ENCODE peak calls at places on chromosomes 13 and 19, in eight cellular contexts. One of them, this sample, is unnamed.

GRCh38 chr13:45700971-45701900 is 884 bp upstream of the CBY2 start:
- DNase-seq in type B pancreatic cell: no peak
- DNase-seq in esophagus squamous epithelium: no peak
- DNase-seq in hepatic stellate cell: no peak
- DNase-seq in AG10803: no peak
- DNase-seq in skeletal muscle cell: no peak
- DNase-seq in activated T-helper 1 cell treated with anti-CD3 and anti-CD28 coated beads, Interleukin-12 subunit alpha, Interleukin-12 subunit beta, Interleukin-2, Interleukin-4 antibody, amounts not matched to agents 30 ng/mL and 10 ng/mL and 1 ng/mL, durations not matched to agents 14 hours and 24 hours and 36 hours: no peak
- DNase-seq in D341Med: no peak
- DNase-seq in this sample: no peak

GRCh38 chr19:5691205-5691929 is 1.3 kb downstream of the RPL36 start:
- DNase-seq in type B pancreatic cell: no peak
- DNase-seq in esophagus squamous epithelium: no peak
- DNase-seq in hepatic stellate cell: no peak
- DNase-seq in AG10803: peak
- DNase-seq in skeletal muscle cell: no peak
- DNase-seq in activated T-helper 1 cell treated with anti-CD3 and anti-CD28 coated beads, Interleukin-12 subunit alpha, Interleukin-12 subunit beta, Interleukin-2, Interleukin-4 antibody, amounts not matched to agents 30 ng/mL and 10 ng/mL and 1 ng/mL, durations not matched to agents 14 hours and 24 hours and 36 hours: no peak
- DNase-seq in D341Med: no peak
- DNase-seq in this sample: no peak

GRCh38 chr19:13082192-13083007 is 20.3 kb downstream of the LYL1 start:
- DNase-seq in type B pancreatic cell: no peak
- DNase-seq in esophagus squamous epithelium: no peak
- DNase-seq in hepatic stellate cell: peak
- DNase-seq in AG10803: peak
- DNase-seq in skeletal muscle cell: no peak
- DNase-seq in activated T-helper 1 cell treated with anti-CD3 and anti-CD28 coated beads, Interleukin-12 subunit alpha, Interleukin-12 subunit beta, Interleukin-2, Interleukin-4 antibody, amounts not matched to agents 30 ng/mL and 10 ng/mL and 1 ng/mL, durations not matched to agents 14 hours and 24 hours and 36 hours: no peak
- DNase-seq in D341Med: peak
- DNase-seq in this sample: peak

GRCh38 chr19:4589579-4590410 is 30.3 kb upstream of the SEMA6B start:
- DNase-seq in type B pancreatic cell: no peak
- DNase-seq in esophagus squamous epithelium: no peak
- DNase-seq in hepatic stellate cell: no peak
- DNase-seq in AG10803: no peak
- DNase-seq in skeletal muscle cell: no peak
- DNase-seq in activated T-helper 1 cell treated with anti-CD3 and anti-CD28 coated beads, Interleukin-12 subunit alpha, Interleukin-12 subunit beta, Interleukin-2, Interleukin-4 antibody, amounts not matched to agents 30 ng/mL and 10 ng/mL and 1 ng/mL, durations not matched to agents 14 hours and 24 hours and 36 hours: no peak
- DNase-seq in D341Med: peak
- DNase-seq in this sample: no peak

GRCh38 chr13:52097197-52097596 is 31.7 kb downstream of the NEK5 start:
- DNase-seq in type B pancreatic cell: no peak
- DNase-seq in esophagus squamous epithelium: no peak
- DNase-seq in hepatic stellate cell: no peak
- DNase-seq in AG10803: no peak
- DNase-seq in skeletal muscle cell: no peak
- DNase-seq in activated T-helper 1 cell treated with anti-CD3 and anti-CD28 coated beads, Interleukin-12 subunit alpha, Interleukin-12 subunit beta, Interleukin-2, Interleukin-4 antibody, amounts not matched to agents 30 ng/mL and 10 ng/mL and 1 ng/mL, durations not matched to agents 14 hours and 24 hours and 36 hours: no peak
- DNase-seq in D341Med: no peak
- DNase-seq in this sample: no peak

GRCh38 chr13:50236898-50237318 is 221.7 kb downstream of the KCNRG start:
- DNase-seq in type B pancreatic cell: no peak
- DNase-seq in esophagus squamous epithelium: no peak
- DNase-seq in hepatic stellate cell: no peak
- DNase-seq in AG10803: no peak
- DNase-seq in skeletal muscle cell: peak
- DNase-seq in activated T-helper 1 cell treated with anti-CD3 and anti-CD28 coated beads, Interleukin-12 subunit alpha, Interleukin-12 subunit beta, Interleukin-2, Interleukin-4 antibody, amounts not matched to agents 30 ng/mL and 10 ng/mL and 1 ng/mL, durations not matched to agents 14 hours and 24 hours and 36 hours: peak
- DNase-seq in D341Med: no peak
- DNase-seq in this sample: no peak

GRCh38 chr13:72384186-72384823 is 343.1 kb downstream of the MZT1 start:
- DNase-seq in type B pancreatic cell: no peak
- DNase-seq in esophagus squamous epithelium: no peak
- DNase-seq in hepatic stellate cell: no peak
- DNase-seq in AG10803: no peak
- DNase-seq in skeletal muscle cell: no peak
- DNase-seq in activated T-helper 1 cell treated with anti-CD3 and anti-CD28 coated beads, Interleukin-12 subunit alpha, Interleukin-12 subunit beta, Interleukin-2, Interleukin-4 antibody, amounts not matched to agents 30 ng/mL and 10 ng/mL and 1 ng/mL, durations not matched to agents 14 hours and 24 hours and 36 hours: no peak
- DNase-seq in D341Med: no peak
- DNase-seq in this sample: peak

GRCh38 chr13:95411641-95412040 is 110.4 kb upstream of the ABCC4 start:
- DNase-seq in type B pancreatic cell: no peak
- DNase-seq in esophagus squamous epithelium: no peak
- DNase-seq in hepatic stellate cell: no peak
- DNase-seq in AG10803: peak
- DNase-seq in skeletal muscle cell: no peak
- DNase-seq in activated T-helper 1 cell treated with anti-CD3 and anti-CD28 coated beads, Interleukin-12 subunit alpha, Interleukin-12 subunit beta, Interleukin-2, Interleukin-4 antibody, amounts not matched to agents 30 ng/mL and 10 ng/mL and 1 ng/mL, durations not matched to agents 14 hours and 24 hours and 36 hours: no peak
- DNase-seq in D341Med: no peak
- DNase-seq in this sample: no peak

GRCh38 chr13:50735071-50735470 is 108.4 kb downstream of the DLEU7 start:
- DNase-seq in type B pancreatic cell: no peak
- DNase-seq in esophagus squamous epithelium: no peak
- DNase-seq in hepatic stellate cell: no peak
- DNase-seq in AG10803: peak
- DNase-seq in skeletal muscle cell: no peak
- DNase-seq in activated T-helper 1 cell treated with anti-CD3 and anti-CD28 coated beads, Interleukin-12 subunit alpha, Interleukin-12 subunit beta, Interleukin-2, Interleukin-4 antibody, amounts not matched to agents 30 ng/mL and 10 ng/mL and 1 ng/mL, durations not matched to agents 14 hours and 24 hours and 36 hours: no peak
- DNase-seq in D341Med: no peak
- DNase-seq in this sample: no peak

GRCh38 chr13:49627831-49628652 is at the start of gene ARL11:
- DNase-seq in type B pancreatic cell: no peak
- DNase-seq in esophagus squamous epithelium: peak
- DNase-seq in hepatic stellate cell: no peak
- DNase-seq in AG10803: no peak
- DNase-seq in skeletal muscle cell: no peak
- DNase-seq in activated T-helper 1 cell treated with anti-CD3 and anti-CD28 coated beads, Interleukin-12 subunit alpha, Interleukin-12 subunit beta, Interleukin-2, Interleukin-4 antibody, amounts not matched to agents 30 ng/mL and 10 ng/mL and 1 ng/mL, durations not matched to agents 14 hours and 24 hours and 36 hours: peak
- DNase-seq in D341Med: no peak
- DNase-seq in this sample: peak

GRCh38 chr13:27667946-27668345 is 46.3 kb downstream of the POLR1D start:
- DNase-seq in type B pancreatic cell: no peak
- DNase-seq in esophagus squamous epithelium: no peak
- DNase-seq in hepatic stellate cell: peak
- DNase-seq in AG10803: no peak
- DNase-seq in skeletal muscle cell: no peak
- DNase-seq in activated T-helper 1 cell treated with anti-CD3 and anti-CD28 coated beads, Interleukin-12 subunit alpha, Interleukin-12 subunit beta, Interleukin-2, Interleukin-4 antibody, amounts not matched to agents 30 ng/mL and 10 ng/mL and 1 ng/mL, durations not matched to agents 14 hours and 24 hours and 36 hours: no peak
- DNase-seq in D341Med: no peak
- DNase-seq in this sample: no peak

GRCh38 chr19:7670150-7670784 is 1.4 kb downstream of the RETN start:
- DNase-seq in type B pancreatic cell: no peak
- DNase-seq in esophagus squamous epithelium: no peak
- DNase-seq in hepatic stellate cell: no peak
- DNase-seq in AG10803: no peak
- DNase-seq in skeletal muscle cell: no peak
- DNase-seq in activated T-helper 1 cell treated with anti-CD3 and anti-CD28 coated beads, Interleukin-12 subunit alpha, Interleukin-12 subunit beta, Interleukin-2, Interleukin-4 antibody, amounts not matched to agents 30 ng/mL and 10 ng/mL and 1 ng/mL, durations not matched to agents 14 hours and 24 hours and 36 hours: peak
- DNase-seq in D341Med: no peak
- DNase-seq in this sample: no peak

GRCh38 chr13:94313321-94313720 is 166.2 kb downstream of the DCT start:
- DNase-seq in type B pancreatic cell: no peak
- DNase-seq in esophagus squamous epithelium: no peak
- DNase-seq in hepatic stellate cell: no peak
- DNase-seq in AG10803: no peak
- DNase-seq in skeletal muscle cell: peak
- DNase-seq in activated T-helper 1 cell treated with anti-CD3 and anti-CD28 coated beads, Interleukin-12 subunit alpha, Interleukin-12 subunit beta, Interleukin-2, Interleukin-4 antibody, amounts not matched to agents 30 ng/mL and 10 ng/mL and 1 ng/mL, durations not matched to agents 14 hours and 24 hours and 36 hours: no peak
- DNase-seq in D341Med: no peak
- DNase-seq in this sample: no peak

GRCh38 chr13:79477968-79478367 is 3.0 kb upstream of the NDFIP2 start:
- DNase-seq in type B pancreatic cell: no peak
- DNase-seq in esophagus squamous epithelium: no peak
- DNase-seq in hepatic stellate cell: no peak
- DNase-seq in AG10803: no peak
- DNase-seq in skeletal muscle cell: no peak
- DNase-seq in activated T-helper 1 cell treated with anti-CD3 and anti-CD28 coated beads, Interleukin-12 subunit alpha, Interleukin-12 subunit beta, Interleukin-2, Interleukin-4 antibody, amounts not matched to agents 30 ng/mL and 10 ng/mL and 1 ng/mL, durations not matched to agents 14 hours and 24 hours and 36 hours: no peak
- DNase-seq in D341Med: no peak
- DNase-seq in this sample: peak

This sample was measured in pons.